ENCODE peak calls at places on chromosomes 5 and 9, in seven cellular contexts. One of them, this sample, is unnamed.

GRCh38 chr9:70581214-70581966 is 166.9 kb upstream of the KLF9 start:
- DNase-seq in endothelial cell: no peak
- DNase-seq in H9: no peak
- DNase-seq in GM12864: no peak
- DNase-seq in HL-60: no peak
- DNase-seq in hepatocyte: no peak
- DNase-seq in fibroblast of lung: no peak
- DNase-seq in this sample: no peak

GRCh38 chr9:137438591-137439157 is 2.5 kb downstream of the ENTPD8 start:
- DNase-seq in endothelial cell: no peak
- DNase-seq in H9: no peak
- DNase-seq in GM12864: no peak
- DNase-seq in HL-60: no peak
- DNase-seq in hepatocyte: no peak
- DNase-seq in fibroblast of lung: no peak
- DNase-seq in this sample: peak; percentile 17

GRCh38 chr9:129262261-129262660 is 84.2 kb upstream of the IER5L start:
- DNase-seq in endothelial cell: peak; percentile 53
- DNase-seq in H9: no peak
- DNase-seq in GM12864: no peak
- DNase-seq in HL-60: no peak
- DNase-seq in hepatocyte: no peak
- DNase-seq in fibroblast of lung: no peak
- DNase-seq in this sample: no peak

GRCh38 chr5:169827769-169828168 is 152.5 kb downstream of the INSYN2B start:
- DNase-seq in endothelial cell: no peak
- DNase-seq in H9: no peak
- DNase-seq in GM12864: no peak
- DNase-seq in HL-60: no peak
- DNase-seq in hepatocyte: no peak
- DNase-seq in fibroblast of lung: no peak
- DNase-seq in this sample: no peak

GRCh38 chr5:169009171-169009570 is 291.8 kb downstream of the SLIT3 start:
- DNase-seq in endothelial cell: no peak
- DNase-seq in H9: no peak
- DNase-seq in GM12864: no peak
- DNase-seq in HL-60: no peak
- DNase-seq in hepatocyte: no peak
- DNase-seq in fibroblast of lung: no peak
- DNase-seq in this sample: no peak

GRCh38 chr5:40784916-40785315 is 13.3 kb downstream of the PRKAA1 start:
- DNase-seq in endothelial cell: no peak
- DNase-seq in H9: no peak
- DNase-seq in GM12864: no peak
- DNase-seq in HL-60: no peak
- DNase-seq in hepatocyte: no peak
- DNase-seq in fibroblast of lung: no peak
- DNase-seq in this sample: no peak

GRCh38 chr5:7391215-7391614 is 4.7 kb upstream of the ADCY2 start:
- DNase-seq in endothelial cell: no peak
- DNase-seq in H9: no peak
- DNase-seq in GM12864: no peak
- DNase-seq in HL-60: no peak
- DNase-seq in hepatocyte: peak; percentile 51
- DNase-seq in fibroblast of lung: no peak
- DNase-seq in this sample: no peak

GRCh38 chr5:93915142-93915553 is 173.7 kb upstream of the POU5F2 start:
- DNase-seq in endothelial cell: no peak
- DNase-seq in H9: no peak
- DNase-seq in GM12864: peak; percentile 13
- DNase-seq in HL-60: no peak
- DNase-seq in hepatocyte: peak; percentile 51
- DNase-seq in fibroblast of lung: peak; percentile 80
- DNase-seq in this sample: no peak

GRCh38 chr5:21654-22233 is 70.2 kb upstream of the PLEKHG4B start:
- DNase-seq in endothelial cell: no peak
- DNase-seq in H9: no peak
- DNase-seq in GM12864: no peak
- DNase-seq in HL-60: no peak
- DNase-seq in hepatocyte: no peak
- DNase-seq in fibroblast of lung: no peak
- DNase-seq in this sample: no peak

DNA sequence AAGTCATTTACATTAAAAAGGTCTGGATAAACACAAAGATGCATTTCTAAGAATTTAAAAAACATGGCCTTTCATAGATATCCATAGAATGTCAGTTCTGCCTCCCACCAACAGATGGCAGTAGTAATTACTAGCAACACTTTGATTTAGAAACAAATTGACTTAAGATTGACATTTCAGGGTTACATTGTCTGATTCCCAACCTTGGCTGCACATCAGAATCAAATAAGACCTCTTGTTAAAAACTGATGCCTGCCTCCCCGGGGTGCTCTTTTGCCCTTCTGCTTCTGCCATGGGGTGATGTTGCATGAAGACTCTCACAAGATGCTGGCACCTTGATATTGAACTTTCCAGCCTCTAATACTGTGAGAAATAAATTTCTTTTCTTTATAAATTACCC is 146.2 kb upstream of the GPR151 start:
- DNase-seq in endothelial cell: no peak
- DNase-seq in H9: no peak
- DNase-seq in GM12864: peak; percentile 5
- DNase-seq in HL-60: no peak
- DNase-seq in hepatocyte: no peak
- DNase-seq in fibroblast of lung: peak; percentile 30
- DNase-seq in this sample: no peak
- TF ChIP-seq CTCF in endothelial cell: peak; percentile 75
- TF ChIP-seq CTCF in H9: peak; percentile 78
- TF ChIP-seq CTCF in GM12864: peak; percentile 50
- TF ChIP-seq CTCF in HL-60: no peak
- TF ChIP-seq CTCF in hepatocyte: peak; percentile 41
- TF ChIP-seq CTCF in fibroblast of lung: peak; percentile 17
- TF ChIP-seq CTCF in this sample: peak; percentile 78

DNA sequence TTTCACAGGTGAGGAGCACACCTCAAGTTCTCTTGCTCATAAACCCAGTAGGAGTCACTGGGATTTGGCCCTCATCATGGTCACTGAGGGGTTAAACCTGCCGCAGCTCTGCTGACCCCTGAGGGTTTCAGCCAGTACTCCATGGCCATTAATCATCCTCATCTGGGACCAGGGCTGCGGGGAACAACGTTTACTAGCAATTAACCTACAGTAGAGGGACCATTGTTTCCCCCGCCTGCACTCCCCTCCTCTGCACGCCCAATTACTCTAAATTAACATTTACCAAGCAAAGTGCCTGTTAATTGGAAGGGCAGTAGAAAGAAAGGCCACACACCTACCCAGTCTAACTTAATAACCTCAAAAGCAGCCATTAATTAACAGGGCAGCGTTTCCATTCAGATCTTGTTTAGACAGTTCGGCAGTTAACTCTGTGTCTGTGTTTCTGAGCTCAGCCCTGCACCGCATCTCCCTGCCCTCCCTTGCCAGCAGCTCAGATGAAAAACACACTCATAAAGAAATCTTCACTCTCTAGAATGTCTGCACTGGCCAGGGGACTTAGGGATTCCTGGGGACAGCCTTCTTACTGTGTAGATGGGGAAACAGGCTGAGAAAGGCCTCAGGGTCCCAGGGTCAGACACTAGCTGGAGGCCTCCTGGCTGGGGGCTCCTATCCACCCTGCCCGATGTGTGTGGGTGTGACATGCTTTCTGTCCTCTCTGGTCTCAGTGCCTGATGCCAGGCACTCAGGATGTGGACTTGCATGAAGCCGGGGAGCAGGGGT is 51.6 kb downstream of the ALG2 start:
- DNase-seq in endothelial cell: peak; percentile 26
- DNase-seq in H9: peak; percentile 72
- DNase-seq in GM12864: no peak
- DNase-seq in HL-60: no peak
- DNase-seq in hepatocyte: no peak
- DNase-seq in fibroblast of lung: no peak
- DNase-seq in this sample: peak; percentile 73
- TF ChIP-seq CTCF in endothelial cell: peak; percentile 30
- TF ChIP-seq CTCF in H9: peak; percentile 60
- TF ChIP-seq CTCF in GM12864: no peak
- TF ChIP-seq CTCF in HL-60: no peak
- TF ChIP-seq CTCF in hepatocyte: no peak
- TF ChIP-seq CTCF in fibroblast of lung: no peak
- TF ChIP-seq CTCF in this sample: peak; percentile 51

GRCh38 chr5:177427211-177427822 is 841 bp downstream of the GRK6 start:
- DNase-seq in endothelial cell: no peak
- DNase-seq in H9: no peak
- DNase-seq in GM12864: no peak
- DNase-seq in HL-60: peak; percentile 46
- DNase-seq in hepatocyte: no peak
- DNase-seq in fibroblast of lung: no peak
- DNase-seq in this sample: no peak

GRCh38 chr5:177423671-177424070 is 2.8 kb upstream of the GRK6 start:
- DNase-seq in endothelial cell: no peak
- DNase-seq in H9: no peak
- DNase-seq in GM12864: no peak
- DNase-seq in HL-60: no peak
- DNase-seq in hepatocyte: no peak
- DNase-seq in fibroblast of lung: no peak
- DNase-seq in this sample: no peak

GRCh38 chr5:177425801-177426565 is 493 bp upstream of the GRK6 start:
- DNase-seq in endothelial cell: peak; percentile 97
- DNase-seq in H9: peak; percentile 100
- DNase-seq in GM12864: peak; percentile 100
- DNase-seq in HL-60: peak; percentile 100
- DNase-seq in hepatocyte: peak; percentile 100
- DNase-seq in fibroblast of lung: peak; percentile 100
- DNase-seq in this sample: peak; percentile 97

GRCh38 chr5:177426566-177427210 is at the start of gene GRK6:
- DNase-seq in endothelial cell: no peak
- DNase-seq in H9: no peak
- DNase-seq in GM12864: no peak
- DNase-seq in HL-60: peak; percentile 78
- DNase-seq in hepatocyte: peak; percentile 73
- DNase-seq in fibroblast of lung: no peak
- DNase-seq in this sample: peak; percentile 55

GRCh38 chr5:177425196-177425800 is 1.2 kb upstream of the GRK6 start:
- DNase-seq in endothelial cell: no peak
- DNase-seq in H9: no peak
- DNase-seq in GM12864: no peak
- DNase-seq in HL-60: no peak
- DNase-seq in hepatocyte: no peak
- DNase-seq in fibroblast of lung: no peak
- DNase-seq in this sample: no peak
- TF ChIP-seq CTCF in endothelial cell: no peak
- TF ChIP-seq CTCF in H9: no peak
- TF ChIP-seq CTCF in GM12864: no peak
- TF ChIP-seq CTCF in HL-60: no peak
- TF ChIP-seq CTCF in hepatocyte: no peak
- TF ChIP-seq CTCF in fibroblast of lung: no peak
- TF ChIP-seq CTCF in this sample: no peak

GRCh38 chr5:14240366-14240765 is 97.2 kb downstream of the TRIO start:
- DNase-seq in endothelial cell: no peak
- DNase-seq in H9: no peak
- DNase-seq in GM12864: no peak
- DNase-seq in HL-60: no peak
- DNase-seq in hepatocyte: no peak
- DNase-seq in fibroblast of lung: peak; percentile 66
- DNase-seq in this sample: no peak
- TF ChIP-seq CTCF in endothelial cell: no peak
- TF ChIP-seq CTCF in H9: no peak
- TF ChIP-seq CTCF in GM12864: no peak
- TF ChIP-seq CTCF in HL-60: no peak
- TF ChIP-seq CTCF in hepatocyte: no peak
- TF ChIP-seq CTCF in fibroblast of lung: peak; percentile 6
- TF ChIP-seq CTCF in this sample: no peak

DNA sequence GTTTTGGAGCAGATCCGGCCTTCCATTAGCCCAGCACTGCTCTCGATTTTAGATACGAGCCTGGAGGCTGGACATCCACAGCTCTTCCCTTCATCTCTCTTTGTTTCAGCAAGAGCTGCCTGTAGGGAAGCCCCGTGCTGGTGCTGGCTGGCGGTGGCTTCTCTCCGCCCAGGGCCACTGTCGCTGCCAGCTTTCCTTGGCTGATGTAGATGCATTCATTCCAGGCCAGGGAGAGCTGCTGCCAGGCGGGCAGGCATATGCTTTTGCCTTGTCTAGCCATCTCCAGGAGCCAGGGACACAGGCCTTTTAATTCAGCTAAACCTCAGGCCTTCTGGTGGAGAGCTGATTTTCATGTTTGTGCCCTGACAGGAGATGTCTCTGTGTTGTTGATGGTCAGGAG is 409.3 kb upstream of the CLINT1 start:
- DNase-seq in endothelial cell: no peak
- DNase-seq in H9: no peak
- DNase-seq in GM12864: no peak
- DNase-seq in HL-60: no peak
- DNase-seq in hepatocyte: no peak
- DNase-seq in fibroblast of lung: no peak
- DNase-seq in this sample: no peak
- TF ChIP-seq CTCF in endothelial cell: no peak
- TF ChIP-seq CTCF in H9: no peak
- TF ChIP-seq CTCF in GM12864: no peak
- TF ChIP-seq CTCF in HL-60: no peak
- TF ChIP-seq CTCF in hepatocyte: no peak
- TF ChIP-seq CTCF in fibroblast of lung: no peak
- TF ChIP-seq CTCF in this sample: no peak

DNA sequence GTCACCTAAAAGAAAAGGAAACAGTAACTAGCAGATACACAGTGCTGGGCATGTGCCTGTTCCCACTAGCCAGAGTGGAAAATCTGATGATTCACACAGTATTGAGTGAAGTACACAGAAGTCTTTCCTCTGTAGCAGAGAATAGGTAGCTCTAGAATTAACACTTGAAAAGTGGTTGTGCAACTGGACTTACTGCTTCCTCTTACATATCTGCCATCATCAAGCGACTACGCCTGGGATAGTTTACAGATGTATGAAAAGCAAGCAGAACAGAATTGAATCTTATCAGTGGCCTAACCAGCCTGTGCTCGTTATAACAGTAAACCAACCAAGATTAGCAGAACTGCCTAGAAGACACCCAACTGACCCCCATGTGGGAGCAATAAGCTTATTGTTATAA is 130.6 kb downstream of the DTWD2 start:
- DNase-seq in endothelial cell: no peak
- DNase-seq in H9: no peak
- DNase-seq in GM12864: no peak
- DNase-seq in HL-60: peak; percentile 13
- DNase-seq in hepatocyte: peak; percentile 50
- DNase-seq in fibroblast of lung: peak; percentile 2
- DNase-seq in this sample: no peak
- TF ChIP-seq CTCF in endothelial cell: no peak
- TF ChIP-seq CTCF in H9: no peak
- TF ChIP-seq CTCF in GM12864: no peak
- TF ChIP-seq CTCF in HL-60: no peak
- TF ChIP-seq CTCF in hepatocyte: no peak
- TF ChIP-seq CTCF in fibroblast of lung: no peak
- TF ChIP-seq CTCF in this sample: no peak

DNA sequence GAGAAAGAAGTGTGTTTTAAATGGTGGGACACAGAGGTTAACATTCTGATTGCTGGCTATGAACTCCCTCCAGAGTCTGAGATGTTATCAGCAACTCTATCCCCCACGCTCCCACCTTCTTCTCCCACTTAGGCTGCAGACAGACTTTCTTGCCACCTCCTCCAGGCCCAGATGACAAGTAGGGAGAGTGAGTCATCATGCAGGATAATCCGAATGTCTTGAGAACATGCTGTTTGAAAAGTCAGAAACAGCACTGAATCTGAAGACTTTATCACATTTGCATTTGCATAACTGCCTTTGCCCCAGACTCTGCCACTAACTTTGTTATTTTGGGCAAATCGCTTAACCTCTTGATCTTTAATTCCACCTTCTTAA is 139.8 kb downstream of the ESM1 start:
- DNase-seq in endothelial cell: no peak
- DNase-seq in H9: no peak
- DNase-seq in GM12864: no peak
- DNase-seq in HL-60: no peak
- DNase-seq in hepatocyte: peak; percentile 41
- DNase-seq in fibroblast of lung: peak; percentile 52
- DNase-seq in this sample: no peak
- TF ChIP-seq CTCF in endothelial cell: no peak
- TF ChIP-seq CTCF in H9: no peak
- TF ChIP-seq CTCF in GM12864: no peak
- TF ChIP-seq CTCF in HL-60: no peak
- TF ChIP-seq CTCF in hepatocyte: no peak
- TF ChIP-seq CTCF in fibroblast of lung: peak; percentile 12
- TF ChIP-seq CTCF in this sample: no peak

This sample was measured in glutamatergic neuron.